ENCODE peak calls at places on chromosomes 7 and 10, in nine cellular contexts. W is AG04450; C is HTR-8/SVneo; I is AG10803; N is activated naive CD4-positive, alpha-beta T cell treated with Interleukin-2 at 50 U/mL for 16 hours; J is heart right ventricle; E is non-pigmented ciliary epithelial cell; D is stomach; A is PC-9. S is an unnamed sample.
A peak's percentile ranks its signal among the peaks of the same experiment; 100 is the strongest.

GRCh38 chr10:33559105-33559504 is 224.6 kb upstream of the NRP1 start:
- DNase-seq in W (peak; percentile 48), C (peak; percentile 29), I (peak; percentile 88), N (no peak), J (no peak), E (no peak), D (no peak), A (peak; percentile 40), S (peak; percentile 5)

GRCh38 chr7:137169282-137169698 is 174.2 kb downstream of the PTN start:
- DNase-seq in W (peak; percentile 55), C (peak; percentile 23), I (peak; percentile 76), N (no peak), J (peak; percentile 57), E (no peak), D (peak; percentile 28), A (peak; percentile 32), S (no peak)

GRCh38 chr7:29538322-29538874 is 25.2 kb upstream of the PRR15 start:
- DNase-seq in W (no peak), C (no peak), I (no peak), N (no peak), J (no peak), E (no peak), D (no peak), A (no peak), S (no peak)

GRCh38 chr10:63542835-63543575 is 21.8 kb downstream of the REEP3 start:
- DNase-seq in W (no peak), C (no peak), I (peak; percentile 68), N (no peak), J (no peak), E (no peak), D (no peak), A (no peak), S (no peak)

GRCh38 chr10:103653581-103654020 is 160.1 kb downstream of the NEURL1 start:
- DNase-seq in W (no peak), C (no peak), I (no peak), N (no peak), J (no peak), E (no peak), D (peak; percentile 59), A (peak; percentile 68), S (no peak)

GRCh38 chr7:146150153-146150552 is 33.6 kb downstream of the CNTNAP2 start:
- DNase-seq in W (no peak), C (no peak), I (no peak), N (no peak), J (no peak), E (no peak), D (no peak), A (no peak), S (no peak)

GRCh38 chr7:14834456-14834855 is 68.1 kb downstream of the DGKB start:
- DNase-seq in W (no peak), C (no peak), I (peak; percentile 93), N (no peak), J (peak; percentile 16), E (peak; percentile 36), D (no peak), A (no peak), S (no peak)

GRCh38 chr10:79128923-79129305 is 60.1 kb downstream of the ZMIZ1 start:
- DNase-seq in W (no peak), C (no peak), I (no peak), N (no peak), J (no peak), E (no peak), D (no peak), A (no peak), S (no peak)

GRCh38 chr7:137592232-137592896 is 248.8 kb upstream of the PTN start:
- DNase-seq in W (peak; percentile 59), C (peak; percentile 47), I (peak; percentile 77), N (no peak), J (peak; percentile 55), E (no peak), D (no peak), A (peak; percentile 74), S (no peak)

GRCh38 chr7:143248781-143249354 is 14.4 kb upstream of the GSTK1 start:
- DNase-seq in W (no peak), C (no peak), I (no peak), N (no peak), J (no peak), E (no peak), D (no peak), A (peak; percentile 91), S (no peak)

GRCh38 chr10:1536341-1536740 is 201.0 kb downstream of the ADARB2 start:
- DNase-seq in W (no peak), C (no peak), I (no peak), N (no peak), J (no peak), E (no peak), D (no peak), A (no peak), S (no peak)

GRCh38 chr10:124524991-124525653 is 63.5 kb downstream of the LHPP start:
- DNase-seq in W (no peak), C (no peak), I (peak; percentile 16), N (no peak), J (peak; percentile 77), E (no peak), D (peak; percentile 54), A (peak; percentile 45), S (no peak)

GRCh38 chr7:39810710-39811109 is 139.3 kb upstream of the CDK13 start:
- DNase-seq in W (no peak), C (no peak), I (no peak), N (no peak), J (no peak), E (no peak), D (no peak), A (no peak), S (no peak)

GRCh38 chr7:140349172-140349771 is 49.1 kb downstream of the SLC37A3 start:
- DNase-seq in W (no peak), C (no peak), I (peak; percentile 48), N (no peak), J (no peak), E (no peak), D (no peak), A (no peak), S (no peak)

GRCh38 chr10:92419740-92420553 is 129.0 kb downstream of the MARCHF5 start:
- DNase-seq in W (no peak), C (no peak), I (peak; percentile 47), N (no peak), J (peak; percentile 24), E (no peak), D (peak; percentile 52), A (no peak), S (no peak)

GRCh38 chr7:57416601-57417358 is 33.2 kb upstream of the ZNF716 start:
- DNase-seq in W (no peak), C (no peak), I (no peak), N (no peak), J (no peak), E (no peak), D (no peak), A (no peak), S (no peak)

GRCh38 chr7:133412942-133413341 is 160.1 kb downstream of the EXOC4 start:
- DNase-seq in W (no peak), C (no peak), I (no peak), N (no peak), J (no peak), E (no peak), D (no peak), A (no peak), S (no peak)

GRCh38 chr10:32112055-32112454 is 55.8 kb upstream of the KIF5B start:
- DNase-seq in W (peak; percentile 1), C (peak; percentile 77), I (peak; percentile 92), N (no peak), J (no peak), E (no peak), D (no peak), A (peak; percentile 30), S (no peak)

S was measured in keratinocyte.